ENCODE peak calls at places on chromosomes 1 and 21, in nine cellular contexts. I is esophagus squamous epithelium, Q is GM23338, T is PC-9, M is osteoblast, O is body of pancreas, A is left ventricle myocardium inferior, B is cardiac muscle cell, N is fibroblast of villous mesenchyme. K is an unnamed sample.

GRCh38 chr1:87963566-87963965 is 634.9 kb downstream of the LMO4 start:
- DNase-seq in I (no peak), Q (no peak), T (no peak), M (no peak), O (no peak), A (no peak), B (no peak), N (peak), K (no peak)

GRCh38 chr1:164092603-164093353 is 466.2 kb upstream of the PBX1 start:
- DNase-seq in I (no peak), Q (peak), T (no peak), M (no peak), O (no peak), A (no peak), B (no peak), N (no peak), K (no peak)

GRCh38 chr1:204573563-204573925 is 57.3 kb downstream of the MDM4 start:
- DNase-seq in I (no peak), Q (no peak), T (peak), M (no peak), O (no peak), A (no peak), B (no peak), N (no peak), K (peak)

GRCh38 chr1:162186406-162186805 is 116.9 kb downstream of the NOS1AP start:
- DNase-seq in I (no peak), Q (no peak), T (no peak), M (no peak), O (no peak), A (no peak), B (no peak), N (no peak), K (no peak)

GRCh38 chr1:182725264-182725965 is 41.0 kb upstream of the RGS8 start:
- DNase-seq in I (no peak), Q (no peak), T (no peak), M (no peak), O (no peak), A (peak), B (no peak), N (peak), K (no peak)

GRCh38 chr1:110192541-110192940 is 17.6 kb upstream of the KCNC4 start:
- DNase-seq in I (no peak), Q (no peak), T (no peak), M (peak), O (no peak), A (no peak), B (no peak), N (no peak), K (no peak)

GRCh38 chr1:6585081-6585722 is 5.4 kb downstream of the ZBTB48 start:
- DNase-seq in I (no peak), Q (no peak), T (no peak), M (peak), O (no peak), A (no peak), B (no peak), N (no peak), K (no peak)

GRCh38 chr1:187203257-187203656 is 374.5 kb downstream of the PLA2G4A start:
- DNase-seq in I (no peak), Q (no peak), T (peak), M (no peak), O (no peak), A (no peak), B (no peak), N (peak), K (peak)

GRCh38 chr1:67605209-67605780 is 79.7 kb upstream of the GADD45A start:
- DNase-seq in I (no peak), Q (no peak), T (no peak), M (no peak), O (no peak), A (no peak), B (peak), N (no peak), K (no peak)

GRCh38 chr1:147741075-147741474 is 19.3 kb downstream of the GJA5 start:
- DNase-seq in I (no peak), Q (no peak), T (no peak), M (no peak), O (no peak), A (peak), B (no peak), N (no peak), K (no peak)

GRCh38 chr1:162385280-162385623 is 3.7 kb downstream of the C1orf226 start:
- DNase-seq in I (no peak), Q (no peak), T (no peak), M (no peak), O (no peak), A (no peak), B (no peak), N (no peak), K (no peak)

GRCh38 chr1:173405758-173406344 is 71.3 kb upstream of the PRDX6 start:
- DNase-seq in I (no peak), Q (no peak), T (peak), M (peak), O (no peak), A (no peak), B (no peak), N (peak), K (peak)

GRCh38 chr1:36602189-36602588 is 119.5 kb upstream of the CSF3R start:
- DNase-seq in I (no peak), Q (no peak), T (no peak), M (no peak), O (no peak), A (no peak), B (no peak), N (no peak), K (no peak)

GRCh38 chr1:9437931-9438330 is 101.3 kb upstream of the SLC25A33 start:
- DNase-seq in I (no peak), Q (no peak), T (no peak), M (peak), O (peak), A (peak), B (no peak), N (peak), K (peak)

GRCh38 chr1:7644086-7644485 is 127.0 kb upstream of the VAMP3 start:
- DNase-seq in I (no peak), Q (peak), T (no peak), M (no peak), O (no peak), A (no peak), B (no peak), N (no peak), K (no peak)

DNA sequence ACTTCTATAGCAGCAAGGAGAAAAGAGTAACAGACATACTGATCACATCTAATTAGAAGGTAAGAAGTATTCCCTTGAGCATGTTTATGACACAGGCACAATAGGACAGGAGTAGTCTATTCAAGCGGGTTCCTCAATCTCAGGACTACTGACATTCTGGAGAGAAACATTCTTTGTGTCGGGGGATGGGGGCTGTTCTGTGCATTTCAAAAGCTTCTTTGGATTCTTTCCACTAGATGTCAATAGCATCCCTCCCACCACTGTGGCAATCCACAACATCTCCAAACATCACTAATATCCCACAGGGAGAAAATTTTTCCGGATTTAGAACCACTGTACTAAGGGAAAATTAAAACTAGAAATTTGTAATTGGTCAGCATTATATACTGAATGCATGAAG is 56.9 kb downstream of the ADAMTS5 start:
- DNase-seq in I (no peak), Q (peak), T (no peak), M (no peak), O (no peak), A (no peak), B (peak), N (peak), K (no peak)
- TF ChIP-seq CTCF in I (no peak), Q (peak), T (no peak), M (no peak), O (no peak), A (peak), B (peak), N (peak), K (no peak)

GRCh38 chr1:14732726-14733052 is 134.2 kb downstream of the KAZN start:
- DNase-seq in I (no peak), Q (no peak), T (no peak), M (no peak), O (no peak), A (no peak), B (no peak), N (no peak), K (no peak)
- H3K4me3 ChIP-seq in I (peak), Q (peak), T (no peak), M (no peak), O (no peak), A (no peak), B (no peak), N (no peak), K (no peak)

DNA sequence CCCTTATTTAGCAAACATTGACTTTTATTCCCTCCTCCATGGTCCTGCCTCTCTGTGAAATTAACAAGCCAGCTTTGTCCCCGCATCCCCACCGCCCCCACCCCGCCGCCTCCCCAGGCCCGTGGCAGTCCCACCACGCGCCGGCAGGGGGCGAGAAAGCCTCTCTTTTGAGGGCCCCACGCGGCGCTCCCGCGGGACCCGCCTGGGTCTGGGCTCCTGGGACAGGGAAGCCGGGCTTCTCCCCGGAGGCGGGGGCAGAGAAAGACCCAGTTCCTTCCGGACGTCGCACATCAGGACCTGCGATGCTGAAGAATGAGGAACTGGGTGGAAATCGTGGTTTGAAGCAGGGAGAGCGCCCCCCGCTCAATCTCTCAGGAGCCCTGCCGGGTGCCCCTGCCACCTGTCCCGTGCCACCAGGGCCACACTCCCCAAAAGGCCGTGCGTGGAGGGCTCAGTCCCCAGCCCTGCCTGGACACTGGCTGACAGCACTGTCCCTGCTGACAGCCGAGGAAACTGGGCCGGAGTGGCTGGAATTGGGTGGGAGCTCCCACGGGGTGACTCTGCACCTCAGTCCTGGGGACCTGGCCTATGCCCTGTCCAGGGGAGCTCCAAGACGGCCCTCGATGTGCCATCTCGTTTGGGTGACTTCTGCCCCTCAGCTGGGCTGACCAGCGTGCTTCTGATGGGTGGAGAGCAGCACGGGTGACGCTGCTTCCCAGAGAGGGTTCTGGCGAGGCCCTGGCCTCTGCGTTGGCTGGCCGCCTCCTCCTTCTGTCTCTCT is 8.6 kb upstream of the ACTRT2 start:
- DNase-seq in I (no peak), Q (peak), T (peak), M (peak), O (peak), A (peak), B (no peak), N (no peak), K (no peak)
- TF ChIP-seq CTCF in I (peak), Q (peak), T (peak), M (peak), O (peak), A (peak), B (peak), N (peak), K (peak)

GRCh38 chr21:42461185-42461520 is 34.9 kb downstream of the RSPH1 start:
- DNase-seq in I (no peak), Q (no peak), T (no peak), M (no peak), O (no peak), A (no peak), B (no peak), N (no peak), K (no peak)
- H3K4me3 ChIP-seq in I (no peak), Q (no peak), T (no peak), M (no peak), O (no peak), A (no peak), B (no peak), N (no peak), K (no peak)

K was measured in AG10803.